ENCODE peak calls at places on chromosomes 12 and 14, in six cellular contexts. A is HCT116, B is K562, Z is GM12878, O is H1, S is HepG2. N is an unnamed sample. For H3K4me1, the result is how much of the 10 kb centered on the place peaks cover.

GRCh38 chr12:66269757-66270383 is 32.4 kb upstream of the HELB start:
- DNase-seq in S (peak), Z (peak), A (peak), O (no peak), B (peak), N (no peak)

GRCh38 chr12:21308785-21309184 is 25.9 kb downstream of the SLCO1A2 start:
- DNase-seq in B (no peak), A (no peak), Z (no peak), O (no peak), S (no peak), N (no peak)

GRCh38 chr14:100222219-100223093 is 16.5 kb upstream of the YY1 start:
- DNase-seq in A (no peak), B (no peak), S (no peak), Z (no peak), O (no peak), N (no peak)

GRCh38 chr14:77099425-77100167 is 1.5 kb downstream of the CIPC start:
- DNase-seq in O (no peak), A (no peak), S (no peak), B (peak), Z (no peak), N (no peak)

GRCh38 chr14:78566017-78566858 is 396.1 kb downstream of the NRXN3 start:
- DNase-seq in S (peak), Z (peak), O (peak), A (peak), B (peak), N (peak)

GRCh38 chr12:89357297-89357730 is 5.0 kb upstream of the DUSP6 start:
- DNase-seq in S (peak), A (no peak), O (no peak), Z (no peak), B (no peak), N (no peak)

GRCh38 chr14:53391156-53391555 is 238.0 kb upstream of the DDHD1 start:
- DNase-seq in O (no peak), Z (no peak), A (peak), S (peak), B (no peak), N (no peak)

GRCh38 chr14:104281768-104282301 is 143.4 kb downstream of the KIF26A start:
- DNase-seq in O (no peak), S (no peak), B (no peak), Z (no peak), A (no peak), N (no peak)

GRCh38 chr14:69056389-69056788 is 77.3 kb upstream of the ACTN1 start:
- DNase-seq in A (peak), S (no peak), Z (no peak), B (peak), O (no peak), N (no peak)

GRCh38 chr12:94649349-94650142 is 811 bp downstream of the TMCC3 start:
- DNase-seq in O (no peak), A (no peak), B (no peak), Z (no peak), S (no peak), N (peak)

GRCh38 chr12:8655421-8655820 is 7.2 kb downstream of the MFAP5 start:
- DNase-seq in S (no peak), O (no peak), B (no peak), Z (no peak), A (no peak), N (no peak)

GRCh38 chr12:6871052-6871957 is 1.8 kb downstream of the SPSB2 start:
- DNase-seq in B (peak), A (peak), Z (no peak), S (no peak), O (no peak), N (no peak)

DNA sequence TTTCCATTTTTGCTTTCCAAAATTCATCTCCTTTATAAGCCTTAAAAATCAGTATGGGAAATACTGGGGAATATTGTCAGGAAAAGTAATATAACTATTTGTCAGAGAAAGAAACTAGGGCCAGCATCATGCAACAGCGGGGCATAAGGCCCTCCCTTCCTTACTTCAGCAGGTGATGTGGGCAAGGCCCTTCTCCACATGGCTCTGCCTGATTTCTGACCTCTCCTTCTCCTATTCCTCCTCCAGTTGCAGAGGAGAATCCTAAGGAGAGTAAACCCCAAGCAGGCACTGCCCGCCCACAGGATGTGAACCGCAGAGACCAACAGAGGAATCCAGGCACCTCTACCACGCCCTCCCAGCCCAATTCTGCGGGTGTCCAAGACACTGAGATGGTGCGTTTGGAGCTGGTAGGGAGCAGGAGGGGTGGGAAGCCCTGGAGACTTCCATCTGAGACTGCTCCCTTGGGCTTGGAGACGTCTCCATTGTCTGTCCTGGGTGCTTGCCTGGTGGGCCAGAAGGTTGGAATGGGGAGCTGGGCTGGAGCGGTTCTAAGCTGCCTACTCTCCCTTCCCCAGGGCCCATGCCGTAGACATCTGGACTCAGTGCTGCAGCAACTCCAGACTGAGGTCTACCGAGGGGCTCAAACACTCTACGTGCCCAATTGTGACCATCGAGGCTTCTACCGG is 2.7 kb upstream of the SOAT2 start:
- DNase-seq in Z (no peak), B (no peak), A (no peak), S (no peak), O (no peak), N (no peak)
- TF ChIP-seq ZNF274 in Z (no peak), B (no peak), A (no peak), S (no peak), O (no peak), N (no peak)

GRCh38 chr12:117124421-117125274 is 25.4 kb upstream of the TESC start:
- DNase-seq in S (peak), B (no peak), O (no peak), Z (no peak), A (no peak), N (no peak)
- TF ChIP-seq YY1 in S (no peak), B (no peak), O (no peak), Z (no peak), A (no peak), N (no peak)

GRCh38 chr14:96507723-96508122 is 5.5 kb downstream of the PAPOLA start:
- DNase-seq in O (no peak), B (no peak), A (no peak), S (no peak), Z (no peak), N (no peak)

GRCh38 chr14:96511667-96512066 is 9.5 kb downstream of the PAPOLA start:
- DNase-seq in A (no peak), B (no peak), O (no peak), S (no peak), Z (no peak), N (no peak)

GRCh38 chr14:96511146-96511545 is 9.0 kb downstream of the PAPOLA start:
- DNase-seq in B (no peak), O (no peak), Z (no peak), A (no peak), S (no peak), N (no peak)

GRCh38 chr14:96509457-96510090 is 7.4 kb downstream of the PAPOLA start:
- DNase-seq in O (no peak), S (no peak), Z (no peak), A (no peak), B (no peak), N (no peak)

DNA sequence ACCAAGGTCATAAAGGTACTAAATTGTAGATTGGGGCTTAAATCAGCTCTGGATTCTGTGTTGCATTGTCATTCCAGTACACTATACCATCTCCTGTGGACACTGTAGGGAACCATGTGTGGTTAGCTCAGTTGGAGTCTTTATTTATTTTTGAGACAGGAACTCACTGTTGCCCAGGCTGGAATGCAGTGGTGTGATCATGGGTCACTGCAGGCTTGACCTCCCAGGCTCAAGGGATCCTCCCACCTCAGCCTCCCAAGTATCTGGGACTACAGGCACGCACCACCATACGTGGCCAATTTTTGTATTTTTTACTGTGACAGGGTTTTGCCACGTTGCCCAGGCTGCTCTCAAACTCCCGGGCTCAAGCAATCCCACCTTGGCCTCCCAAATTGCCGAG is 6.7 kb downstream of the PAPOLA start:
- DNase-seq in S (peak), Z (no peak), A (no peak), O (no peak), B (peak), N (no peak)
- H3K4me1 ChIP-seq in S (half or more), Z (under half), A (under half), O (under half), B (under half), N (under half)

DNA sequence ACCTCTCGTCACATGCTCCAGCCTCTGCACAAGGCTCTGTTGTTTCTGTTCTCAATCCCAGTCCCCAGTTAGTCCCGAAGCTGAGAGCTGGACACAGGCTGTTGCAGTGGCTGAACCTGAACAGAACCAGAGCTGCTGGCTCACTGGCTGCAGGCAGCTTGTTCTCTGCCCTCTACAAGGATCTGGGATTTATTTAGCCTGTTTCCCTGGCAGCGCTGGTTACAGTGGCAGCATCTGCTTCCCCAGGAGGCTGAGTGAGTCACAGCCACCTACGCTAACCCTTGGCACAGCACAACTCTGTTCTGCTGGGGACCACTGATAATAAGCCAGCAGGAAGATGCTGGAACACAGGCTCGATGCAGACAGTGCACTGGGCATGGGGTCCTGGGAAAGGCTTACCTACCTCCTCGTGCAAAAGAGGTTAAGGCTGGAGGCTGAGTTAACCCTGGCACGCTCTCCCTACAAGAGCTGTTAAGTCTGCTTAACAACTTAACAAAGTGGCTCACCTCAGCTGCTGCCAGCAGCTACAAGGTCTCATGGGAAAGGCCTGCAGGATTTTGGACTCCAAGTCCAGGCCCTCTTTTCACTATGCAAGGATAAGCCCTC is 299.6 kb downstream of the PCNX1 start:
- DNase-seq in Z (no peak), B (no peak), O (no peak), A (no peak), S (no peak), N (no peak)
- TF ChIP-seq ZNF274 in Z (no peak), B (no peak), O (no peak), A (no peak), S (no peak), N (no peak)

GRCh38 chr12:126860210-126860609 is 1406.8 kb upstream of the TMEM132C start:
- DNase-seq in S (no peak), A (no peak), B (no peak), O (no peak), Z (no peak), N (no peak)

GRCh38 chr12:126858586-126858985 is 1408.4 kb upstream of the TMEM132C start:
- DNase-seq in B (no peak), S (no peak), Z (no peak), A (no peak), O (no peak), N (no peak)

GRCh38 chr12:126862500-126862899 is 1404.5 kb upstream of the TMEM132C start:
- DNase-seq in Z (no peak), S (no peak), A (no peak), O (no peak), B (peak), N (no peak)

GRCh38 chr12:126855768-126856167 is 1411.2 kb upstream of the TMEM132C start:
- DNase-seq in S (no peak), O (no peak), B (no peak), A (no peak), Z (no peak), N (no peak)

DNA sequence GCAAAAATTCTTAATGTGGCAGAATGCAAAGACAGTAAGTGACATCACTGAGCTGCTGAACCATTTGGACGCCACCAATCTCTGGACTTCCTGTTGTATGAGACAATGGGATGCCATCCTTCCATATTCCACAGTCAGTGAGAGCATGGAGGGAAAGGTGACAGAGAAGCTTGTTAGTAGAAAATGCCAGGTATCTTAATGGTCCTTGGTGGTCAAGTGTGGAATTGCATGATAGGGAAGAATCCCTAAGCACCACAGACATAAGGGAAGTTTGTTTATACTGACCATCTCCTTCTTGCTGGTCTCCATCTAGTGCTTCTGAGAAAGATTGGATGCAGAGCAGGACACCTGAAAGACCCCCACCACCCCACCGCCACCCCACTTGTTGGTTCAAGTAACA is 1410.0 kb upstream of the TMEM132C start:
- DNase-seq in O (no peak), A (no peak), B (no peak), Z (no peak), S (no peak), N (no peak)
- TF ChIP-seq YY1 in O (no peak), A (no peak), B (no peak), Z (no peak), S (no peak), N (no peak)

DNA sequence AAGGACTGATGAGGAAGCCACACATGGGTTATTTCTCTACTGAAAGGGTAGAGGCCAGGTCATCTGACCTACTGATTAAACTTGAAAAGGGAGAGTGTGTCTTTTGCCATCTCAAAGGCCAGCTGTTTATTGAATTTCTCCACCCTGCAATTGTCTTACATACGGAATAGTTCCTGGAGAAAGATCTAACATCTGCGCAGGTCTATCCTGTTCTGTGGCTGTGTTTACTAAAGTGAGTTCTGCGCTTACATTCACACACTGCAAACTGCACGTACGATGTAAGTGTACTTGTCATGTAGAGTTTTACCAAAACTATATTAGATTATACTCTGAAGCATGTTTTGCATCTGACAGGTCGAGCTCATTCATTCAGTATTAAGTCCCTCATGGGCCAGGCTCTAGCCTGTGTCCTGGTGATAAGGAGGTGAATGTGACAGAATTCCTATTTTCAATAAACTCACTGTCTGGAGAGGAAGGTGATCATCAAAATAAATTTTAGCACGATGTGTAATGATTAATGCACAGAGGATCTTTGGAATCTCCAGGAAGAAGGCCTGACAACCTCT is 96.6 kb downstream of the PRKCH start:
- DNase-seq in O (no peak), Z (no peak), S (no peak), B (no peak), A (no peak), N (no peak)
- H3K4me1 ChIP-seq in O (under half), Z (under half), S (under half), B (under half), A (under half), N (under half)

GRCh38 chr12:115973066-115973465 is 304.4 kb downstream of the MED13L start:
- DNase-seq in B (no peak), O (no peak), Z (no peak), S (no peak), A (no peak), N (no peak)
- TF ChIP-seq ZNF274 in B (no peak), O (no peak), Z (no peak), S (no peak), A (no peak), N (no peak)